ENCODE peak calls at places on chromosome 15, in nine cellular contexts. P is HCEC 1CT; R is AG08395; D is SJSA1; X is substantia nigra; K is stimulated activated naive CD8-positive, alpha-beta T cell treated with anti-CD3 and anti-CD28 coated beads, Interleukin-15, amount 100 ng/mL, for 72 hours; Y is stimulated activated effector memory CD8-positive, alpha-beta T cell treated with anti-CD3 and anti-CD28 coated beads, Interleukin-12 subunit alpha, Interleukin-12 subunit beta, amount 100 ng/mL, for 72 hours; H is mucosa of gallbladder; B is stimulated activated CD4-positive, alpha-beta T cell treated with anti-CD3 and anti-CD28 coated beads, Interleukin-1b, Interleukin-23, amount 100 ng/mL, for 1 hour. Z is an unnamed sample.

GRCh38 chr15:61195116-61196002 is 33.7 kb downstream of the RORA start:
- DNase-seq in P (peak), R (peak), D (peak), X (no peak), K (no peak), Y (no peak), H (no peak), B (no peak), Z (peak)

GRCh38 chr15:41160639-41161315 is 44.7 kb upstream of the INO80 start:
- DNase-seq in P (peak), R (no peak), D (no peak), X (no peak), K (no peak), Y (no peak), H (no peak), B (no peak), Z (no peak)

GRCh38 chr15:45121706-45122417 is 7.7 kb downstream of the DUOXA2 start:
- DNase-seq in P (peak), R (peak), D (peak), X (no peak), K (no peak), Y (no peak), H (no peak), B (no peak), Z (peak)

GRCh38 chr15:40904552-40905201 is 10.4 kb downstream of the VPS18 start:
- DNase-seq in P (no peak), R (no peak), D (no peak), X (no peak), K (no peak), Y (no peak), H (no peak), B (no peak), Z (no peak)

GRCh38 chr15:83320404-83320803 is 35.9 kb upstream of the BNC1 start:
- DNase-seq in P (peak), R (no peak), D (no peak), X (no peak), K (no peak), Y (no peak), H (no peak), B (no peak), Z (no peak)

GRCh38 chr15:88089019-88089603 is 167.4 kb downstream of the NTRK3 start:
- DNase-seq in P (no peak), R (no peak), D (no peak), X (no peak), K (no peak), Y (no peak), H (no peak), B (no peak), Z (no peak)

GRCh38 chr15:71627188-71627587 is 183.2 kb upstream of the NR2E3 start:
- DNase-seq in P (no peak), R (no peak), D (no peak), X (no peak), K (no peak), Y (no peak), H (no peak), B (no peak), Z (no peak)

GRCh38 chr15:60444289-60444912 is 34.5 kb downstream of the ICE2 start:
- DNase-seq in P (peak), R (peak), D (peak), X (no peak), K (no peak), Y (no peak), H (no peak), B (no peak), Z (no peak)